ENCODE peak calls at places on chromosomes 3 and 15, in ten cellular contexts. One of them, this sample, is unnamed.

GRCh38 chr3:35498506-35499210 is 140.7 kb upstream of the ARPP21 start:
- DNase-seq in RPMI8226: no peak
- DNase-seq in ACHN: no peak
- DNase-seq in RWPE1: no peak
- DNase-seq in NCI-H345: no peak
- DNase-seq in NCI-H2029 treated with DMSO at 0.1 percent for 48 hours: no peak
- DNase-seq in uterus: no peak
- DNase-seq in T-helper 17 cell: no peak
- DNase-seq in NCI-H1105 treated with DMSO at 0.1 percent for 48 hours: no peak
- DNase-seq in SHP77: no peak
- DNase-seq in this sample: no peak

GRCh38 chr15:59284768-59285368 is 78.2 kb downstream of the LDHAL6B start:
- DNase-seq in RPMI8226: no peak
- DNase-seq in ACHN: no peak
- DNase-seq in RWPE1: no peak
- DNase-seq in NCI-H345: no peak
- DNase-seq in NCI-H2029 treated with DMSO at 0.1 percent for 48 hours: no peak
- DNase-seq in uterus: no peak
- DNase-seq in T-helper 17 cell: no peak
- DNase-seq in NCI-H1105 treated with DMSO at 0.1 percent for 48 hours: no peak
- DNase-seq in SHP77: no peak
- DNase-seq in this sample: no peak

GRCh38 chr3:128859573-128860154 is 19.8 kb upstream of the ACAD9 start:
- DNase-seq in RPMI8226: no peak
- DNase-seq in ACHN: no peak
- DNase-seq in RWPE1: no peak
- DNase-seq in NCI-H345: no peak
- DNase-seq in NCI-H2029 treated with DMSO at 0.1 percent for 48 hours: no peak
- DNase-seq in uterus: no peak
- DNase-seq in T-helper 17 cell: no peak
- DNase-seq in NCI-H1105 treated with DMSO at 0.1 percent for 48 hours: no peak
- DNase-seq in SHP77: no peak
- DNase-seq in this sample: no peak

GRCh38 chr3:151426337-151426648 is 34.6 kb downstream of the IGSF10 start:
- DNase-seq in RPMI8226: peak; percentile 62
- DNase-seq in ACHN: no peak
- DNase-seq in RWPE1: no peak
- DNase-seq in NCI-H345: no peak
- DNase-seq in NCI-H2029 treated with DMSO at 0.1 percent for 48 hours: no peak
- DNase-seq in uterus: no peak
- DNase-seq in T-helper 17 cell: no peak
- DNase-seq in NCI-H1105 treated with DMSO at 0.1 percent for 48 hours: no peak
- DNase-seq in SHP77: no peak
- DNase-seq in this sample: no peak

GRCh38 chr3:53191836-53192480 is 30.9 kb downstream of the PRKCD start:
- DNase-seq in RPMI8226: no peak
- DNase-seq in ACHN: no peak
- DNase-seq in RWPE1: no peak
- DNase-seq in NCI-H345: no peak
- DNase-seq in NCI-H2029 treated with DMSO at 0.1 percent for 48 hours: no peak
- DNase-seq in uterus: no peak
- DNase-seq in T-helper 17 cell: no peak
- DNase-seq in NCI-H1105 treated with DMSO at 0.1 percent for 48 hours: no peak
- DNase-seq in SHP77: no peak
- DNase-seq in this sample: no peak

GRCh38 chr3:151169262-151169661 is 33.8 kb downstream of the GPR171 start:
- DNase-seq in RPMI8226: no peak
- DNase-seq in ACHN: no peak
- DNase-seq in RWPE1: no peak
- DNase-seq in NCI-H345: no peak
- DNase-seq in NCI-H2029 treated with DMSO at 0.1 percent for 48 hours: no peak
- DNase-seq in uterus: no peak
- DNase-seq in T-helper 17 cell: no peak
- DNase-seq in NCI-H1105 treated with DMSO at 0.1 percent for 48 hours: no peak
- DNase-seq in SHP77: no peak
- DNase-seq in this sample: no peak

GRCh38 chr3:130894130-130894872 is 417 bp downstream of the ATP2C1 start:
- DNase-seq in RPMI8226: peak; percentile 46
- DNase-seq in ACHN: peak; percentile 36
- DNase-seq in RWPE1: peak; percentile 29
- DNase-seq in NCI-H345: peak; percentile 24
- DNase-seq in NCI-H2029 treated with DMSO at 0.1 percent for 48 hours: no peak
- DNase-seq in uterus: peak; percentile 39
- DNase-seq in T-helper 17 cell: peak; percentile 61
- DNase-seq in NCI-H1105 treated with DMSO at 0.1 percent for 48 hours: peak; percentile 40
- DNase-seq in SHP77: no peak
- DNase-seq in this sample: peak; percentile 58

GRCh38 chr3:194282436-194283122 is 68.5 kb downstream of the CPN2 start:
- DNase-seq in RPMI8226: no peak
- DNase-seq in ACHN: no peak
- DNase-seq in RWPE1: no peak
- DNase-seq in NCI-H345: peak; percentile 39
- DNase-seq in NCI-H2029 treated with DMSO at 0.1 percent for 48 hours: no peak
- DNase-seq in uterus: peak; percentile 6
- DNase-seq in T-helper 17 cell: no peak
- DNase-seq in NCI-H1105 treated with DMSO at 0.1 percent for 48 hours: no peak
- DNase-seq in SHP77: no peak
- DNase-seq in this sample: peak; percentile 44

GRCh38 chr3:73086071-73086494 is 24.6 kb downstream of the EBLN2 start:
- DNase-seq in RPMI8226: peak; percentile 45
- DNase-seq in ACHN: peak; percentile 37
- DNase-seq in RWPE1: peak; percentile 26
- DNase-seq in NCI-H345: peak; percentile 4
- DNase-seq in NCI-H2029 treated with DMSO at 0.1 percent for 48 hours: no peak
- DNase-seq in uterus: peak; percentile 40
- DNase-seq in T-helper 17 cell: no peak
- DNase-seq in NCI-H1105 treated with DMSO at 0.1 percent for 48 hours: peak; percentile 28
- DNase-seq in SHP77: peak; percentile 18
- DNase-seq in this sample: peak; percentile 23

GRCh38 chr3:172065534-172065933 is 26.2 kb downstream of the FNDC3B start:
- DNase-seq in RPMI8226: peak; percentile 62
- DNase-seq in ACHN: no peak
- DNase-seq in RWPE1: no peak
- DNase-seq in NCI-H345: no peak
- DNase-seq in NCI-H2029 treated with DMSO at 0.1 percent for 48 hours: no peak
- DNase-seq in uterus: no peak
- DNase-seq in T-helper 17 cell: no peak
- DNase-seq in NCI-H1105 treated with DMSO at 0.1 percent for 48 hours: peak; percentile 76
- DNase-seq in SHP77: no peak
- DNase-seq in this sample: no peak

GRCh38 chr3:63333815-63334214 is 55.7 kb downstream of the SYNPR start:
- DNase-seq in RPMI8226: no peak
- DNase-seq in ACHN: no peak
- DNase-seq in RWPE1: no peak
- DNase-seq in NCI-H345: no peak
- DNase-seq in NCI-H2029 treated with DMSO at 0.1 percent for 48 hours: no peak
- DNase-seq in uterus: no peak
- DNase-seq in T-helper 17 cell: no peak
- DNase-seq in NCI-H1105 treated with DMSO at 0.1 percent for 48 hours: no peak
- DNase-seq in SHP77: no peak
- DNase-seq in this sample: peak; percentile 11

GRCh38 chr3:5078151-5078550 is 43.9 kb upstream of the ARL8B start:
- DNase-seq in RPMI8226: no peak
- DNase-seq in ACHN: no peak
- DNase-seq in RWPE1: peak; percentile 84
- DNase-seq in NCI-H345: no peak
- DNase-seq in NCI-H2029 treated with DMSO at 0.1 percent for 48 hours: no peak
- DNase-seq in uterus: no peak
- DNase-seq in T-helper 17 cell: no peak
- DNase-seq in NCI-H1105 treated with DMSO at 0.1 percent for 48 hours: peak; percentile 22
- DNase-seq in SHP77: no peak
- DNase-seq in this sample: no peak

GRCh38 chr3:173913985-173914421 is 516.5 kb downstream of the NLGN1 start:
- DNase-seq in RPMI8226: peak; percentile 38
- DNase-seq in ACHN: no peak
- DNase-seq in RWPE1: no peak
- DNase-seq in NCI-H345: no peak
- DNase-seq in NCI-H2029 treated with DMSO at 0.1 percent for 48 hours: no peak
- DNase-seq in uterus: no peak
- DNase-seq in T-helper 17 cell: no peak
- DNase-seq in NCI-H1105 treated with DMSO at 0.1 percent for 48 hours: no peak
- DNase-seq in SHP77: no peak
- DNase-seq in this sample: no peak

GRCh38 chr3:12986031-12986430 is 87.2 kb downstream of the IQSEC1 start:
- DNase-seq in RPMI8226: no peak
- DNase-seq in ACHN: no peak
- DNase-seq in RWPE1: no peak
- DNase-seq in NCI-H345: no peak
- DNase-seq in NCI-H2029 treated with DMSO at 0.1 percent for 48 hours: no peak
- DNase-seq in uterus: no peak
- DNase-seq in T-helper 17 cell: no peak
- DNase-seq in NCI-H1105 treated with DMSO at 0.1 percent for 48 hours: no peak
- DNase-seq in SHP77: no peak
- DNase-seq in this sample: no peak

GRCh38 chr15:68794869-68795268 is 25.8 kb downstream of the ANP32A start:
- DNase-seq in RPMI8226: no peak
- DNase-seq in ACHN: no peak
- DNase-seq in RWPE1: no peak
- DNase-seq in NCI-H345: no peak
- DNase-seq in NCI-H2029 treated with DMSO at 0.1 percent for 48 hours: no peak
- DNase-seq in uterus: no peak
- DNase-seq in T-helper 17 cell: no peak
- DNase-seq in NCI-H1105 treated with DMSO at 0.1 percent for 48 hours: no peak
- DNase-seq in SHP77: no peak
- DNase-seq in this sample: no peak